ENCODE peak calls at places on chromosomes 6 and 20, in six cellular contexts. W, X, C, P, B and Z are unnamed samples.

GRCh38 chr6:156963712-156964700 is 186.8 kb downstream of the ARID1B start:
- DNase-seq in W (no peak), X (peak), C (no peak), P (peak), B (peak), Z (peak)

GRCh38 chr6:33252758-33253157 is 18.9 kb downstream of the VPS52 start:
- DNase-seq in W (no peak), X (no peak), C (no peak), P (no peak), B (no peak), Z (no peak)

GRCh38 chr6:163180874-163181541 is 233.5 kb upstream of the QKI start:
- DNase-seq in W (peak), X (no peak), C (peak), P (peak), B (peak), Z (no peak)

GRCh38 chr6:38146021-38146657 is 326.6 kb downstream of the ZFAND3 start:
- DNase-seq in W (no peak), X (no peak), C (no peak), P (no peak), B (no peak), Z (no peak)

GRCh38 chr6:109514946-109515345 is 31.9 kb upstream of the ZBTB24 start:
- DNase-seq in W (no peak), X (no peak), C (no peak), P (no peak), B (peak), Z (no peak)

GRCh38 chr20:3483784-3484183 is 13.0 kb downstream of the ATRN start:
- DNase-seq in W (no peak), X (no peak), C (no peak), P (no peak), B (no peak), Z (no peak)

GRCh38 chr6:56863366-56863765 is 91.5 kb upstream of the BEND6 start:
- DNase-seq in W (no peak), X (peak), C (peak), P (no peak), B (peak), Z (no peak)

GRCh38 chr6:2021713-2022125 is 223.7 kb downstream of the GMDS start:
- DNase-seq in W (peak), X (no peak), C (peak), P (peak), B (no peak), Z (no peak)

GRCh38 chr6:34056301-34056700 is 89.6 kb downstream of the GRM4 start:
- DNase-seq in W (peak), X (no peak), C (peak), P (no peak), B (peak), Z (no peak)